ENCODE peak calls at places on chromosomes 12 and 14, in eight cellular contexts. K is AG04450, X is PC-3, S is ascending aorta, U is neural progenitor cell, I is ovary, Y is GM20000, N is psoas muscle. Z is an unnamed sample.

GRCh38 chr12:122998316-122998715 is 17.8 kb downstream of the ARL6IP4 start:
- DNase-seq in N (peak; percentile 52), S (no peak), X (no peak), U (no peak), K (no peak), Y (no peak), I (no peak), Z (no peak)

GRCh38 chr12:19707948-19708409 is 268.7 kb downstream of the AEBP2 start:
- DNase-seq in K (no peak), Y (no peak), N (no peak), I (no peak), X (peak; percentile 49), S (no peak), U (no peak), Z (no peak)

GRCh38 chr14:42248131-42248530 is 641.5 kb downstream of the LRFN5 start:
- DNase-seq in N (no peak), S (no peak), U (no peak), Y (no peak), I (no peak), K (no peak), X (no peak), Z (no peak)

GRCh38 chr14:105023791-105024480 is 3.1 kb upstream of the CDCA4 start:
- DNase-seq in N (no peak), I (no peak), S (no peak), U (no peak), Y (no peak), X (peak; percentile 91), K (no peak), Z (no peak)

GRCh38 chr12:120438495-120439198 is 734 bp downstream of the COX6A1 start:
- DNase-seq in X (no peak), U (no peak), I (no peak), S (no peak), Y (no peak), N (no peak), K (no peak), Z (no peak)

GRCh38 chr12:51172515-51173431 is at the start of gene TFCP2:
- DNase-seq in I (peak; percentile 96), Y (peak; percentile 90), X (peak; percentile 69), U (peak; percentile 97), K (peak; percentile 93), S (peak; percentile 98), N (peak; percentile 99), Z (peak; percentile 94)

GRCh38 chr14:100093322-100093721 is 28.1 kb downstream of the EVL start:
- DNase-seq in S (no peak), I (no peak), K (no peak), U (no peak), N (no peak), Y (no peak), X (no peak), Z (no peak)

GRCh38 chr12:101698782-101699347 is 1.4 kb downstream of the CHPT1 start:
- DNase-seq in N (no peak), I (no peak), Y (peak; percentile 42), S (no peak), X (peak; percentile 34), K (no peak), U (no peak), Z (no peak)

GRCh38 chr14:72613196-72613974 is 280.5 kb downstream of the DPF3 start:
- DNase-seq in N (peak; percentile 87), X (peak; percentile 37), Y (no peak), K (no peak), S (peak; percentile 68), I (peak; percentile 70), U (no peak), Z (no peak)

GRCh38 chr12:52813885-52814709 is at the start of gene KRT4:
- DNase-seq in I (no peak), U (no peak), S (no peak), X (peak; percentile 61), Y (no peak), K (no peak), N (no peak), Z (no peak)

GRCh38 chr12:106042091-106042490 is 96.7 kb downstream of the NUAK1 start:
- DNase-seq in Y (no peak), N (no peak), K (no peak), X (peak; percentile 62), U (no peak), S (no peak), I (no peak), Z (no peak)

GRCh38 chr12:102995372-102995771 is 37.9 kb downstream of the ASCL1 start:
- DNase-seq in I (no peak), S (no peak), U (no peak), Y (no peak), K (no peak), X (no peak), N (no peak), Z (no peak)

GRCh38 chr12:102993537-102993936 is 36.1 kb downstream of the ASCL1 start:
- DNase-seq in N (no peak), Y (no peak), X (no peak), I (no peak), K (no peak), S (no peak), U (no peak), Z (no peak)

GRCh38 chr12:102992720-102993119 is 35.2 kb downstream of the ASCL1 start:
- DNase-seq in Y (no peak), X (no peak), I (no peak), N (no peak), K (no peak), U (no peak), S (no peak), Z (no peak)

GRCh38 chr12:102990419-102990818 is 32.9 kb downstream of the ASCL1 start:
- DNase-seq in N (no peak), K (no peak), Y (no peak), I (no peak), S (no peak), U (peak; percentile 42), X (no peak), Z (no peak)

DNA sequence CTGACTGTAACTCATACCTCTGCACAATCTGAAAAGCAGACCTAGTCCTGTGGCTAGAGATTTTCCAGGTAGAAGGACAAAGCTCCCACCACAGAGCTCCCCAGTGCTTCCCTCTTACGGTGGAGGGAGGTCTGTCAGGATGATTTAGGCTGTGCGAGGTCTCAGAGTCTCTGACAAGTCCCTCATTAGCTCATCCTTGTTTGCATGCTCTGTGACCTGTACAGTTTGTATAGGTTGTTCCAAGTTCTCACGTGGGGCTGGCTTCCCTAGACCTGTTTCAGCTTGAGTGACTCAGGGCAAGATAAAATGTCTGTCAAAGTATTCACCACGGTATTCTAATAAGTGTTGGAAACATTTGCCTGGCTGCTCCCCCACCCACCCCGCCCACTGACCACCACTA is 34.8 kb downstream of the ASCL1 start:
- DNase-seq in X (no peak), Y (peak; percentile 34), S (no peak), I (no peak), U (no peak), K (no peak), N (no peak), Z (no peak)
- TF ChIP-seq CTCF in X (no peak), Y (no peak), S (no peak), I (no peak), U (peak; percentile 9), K (no peak), N (no peak), Z (no peak)

GRCh38 chr12:39805651-39806050 is 186.0 kb upstream of the ABCD2 start:
- DNase-seq in U (no peak), I (no peak), N (no peak), S (no peak), Y (no peak), K (no peak), X (no peak), Z (no peak)

GRCh38 chr12:39807043-39807442 is 187.4 kb upstream of the ABCD2 start:
- DNase-seq in S (no peak), K (no peak), U (peak; percentile 43), X (peak; percentile 27), I (no peak), Y (no peak), N (no peak), Z (peak; percentile 23)

GRCh38 chr12:39798977-39799376 is 179.4 kb upstream of the ABCD2 start:
- DNase-seq in U (no peak), X (no peak), K (no peak), S (no peak), I (no peak), Y (no peak), N (no peak), Z (no peak)

GRCh38 chr12:39804479-39805241 is 185.1 kb upstream of the ABCD2 start:
- DNase-seq in Y (no peak), N (no peak), I (no peak), K (no peak), S (no peak), X (no peak), U (no peak), Z (no peak)

GRCh38 chr12:39803151-39803550 is 183.5 kb upstream of the ABCD2 start:
- DNase-seq in X (no peak), U (no peak), S (no peak), K (no peak), Y (no peak), I (no peak), N (no peak), Z (no peak)
- TF ChIP-seq CTCF in X (no peak), U (no peak), S (no peak), K (no peak), Y (no peak), I (no peak), N (no peak), Z (no peak)

DNA sequence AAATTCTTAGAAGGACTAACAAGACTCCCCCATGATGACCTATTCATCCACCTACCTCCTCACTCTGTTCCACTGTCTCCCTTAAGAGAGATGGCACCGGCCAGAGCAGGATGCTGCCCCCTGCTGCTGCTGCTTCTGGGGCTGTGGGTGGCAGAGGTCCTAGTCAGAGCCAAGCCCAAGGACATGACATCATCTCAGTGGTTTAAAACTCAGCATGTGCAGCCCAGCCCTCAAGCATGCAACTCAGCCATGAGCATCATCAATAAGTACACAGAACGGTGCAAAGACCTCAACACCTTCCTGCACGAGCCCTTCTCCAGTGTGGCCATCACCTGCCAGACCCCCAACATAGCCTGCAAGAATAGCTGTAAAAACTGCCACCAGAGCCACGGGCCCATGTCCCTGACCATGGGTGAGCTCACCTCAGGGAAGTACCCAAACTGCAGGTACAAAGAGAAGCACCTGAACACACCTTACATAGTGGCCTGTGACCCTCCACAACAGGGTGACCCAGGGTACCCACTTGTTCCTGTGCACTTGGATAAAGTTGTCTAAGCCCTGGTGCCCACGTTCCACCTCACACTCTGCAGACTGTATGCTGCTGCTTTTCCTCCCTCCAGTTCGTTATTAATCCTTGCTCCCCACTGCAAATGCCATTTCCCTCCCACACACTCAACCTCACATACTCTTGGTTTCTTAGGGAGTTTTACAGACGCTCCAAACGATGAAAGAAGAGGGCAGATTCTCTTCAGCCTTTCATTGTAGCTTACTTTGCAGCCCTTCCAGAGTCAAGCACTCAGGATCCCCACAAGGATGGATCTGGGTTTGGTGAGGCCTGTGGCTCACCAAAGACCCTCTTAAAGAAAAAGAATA is at the start of gene RNASE8:
- DNase-seq in Y (no peak), N (no peak), K (no peak), S (no peak), I (no peak), U (no peak), X (no peak), Z (no peak)
- TF ChIP-seq CTCF in Y (no peak), N (no peak), K (peak; percentile 32), S (no peak), I (no peak), U (no peak), X (no peak), Z (no peak)

DNA sequence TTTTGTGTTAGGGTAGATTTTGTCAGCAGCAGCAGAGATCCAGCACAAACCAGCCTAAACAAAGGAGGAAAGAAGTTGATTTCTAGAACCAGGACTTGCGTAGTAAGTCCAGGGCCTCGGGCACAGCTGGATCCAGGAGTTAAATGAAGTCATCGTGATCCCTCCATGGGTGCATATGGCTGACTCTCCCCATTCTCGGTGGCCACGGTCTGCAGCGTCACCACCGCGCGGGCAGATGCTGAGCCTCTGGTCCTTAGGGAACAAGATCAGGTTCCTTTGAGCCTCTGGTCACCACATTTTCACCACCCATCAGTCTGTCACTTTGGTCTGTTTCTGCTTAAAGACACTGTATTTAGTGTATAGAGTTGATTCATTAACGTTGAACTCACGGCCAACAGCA is 14.8 kb upstream of the GALNT9 start:
- DNase-seq in N (no peak), Y (no peak), K (no peak), X (no peak), U (peak; percentile 21), I (no peak), S (no peak), Z (no peak)
- TF ChIP-seq CTCF in N (no peak), Y (no peak), K (no peak), X (no peak), U (no peak), I (no peak), S (no peak), Z (no peak)